ENCODE peak calls at places on chromosomes 7 and 10, in nine cellular contexts. P, D, W, O, N, F, E, V and T are unnamed samples.

GRCh38 chr10:75076387-75076786 is 35.1 kb upstream of the SAMD8 start:
- DNase-seq in P (no peak), E (no peak), F (no peak), N (no peak), D (no peak), O (no peak), V (no peak), W (no peak), T (no peak)

GRCh38 chr10:58516118-58516517 is 3.4 kb downstream of the BICC1 start:
- DNase-seq in W (no peak), F (no peak), D (no peak), V (no peak), O (no peak), P (no peak), E (no peak), N (no peak), T (no peak)

GRCh38 chr10:120981601-120982381 is 130.6 kb downstream of the WDR11 start:
- DNase-seq in W (no peak), P (no peak), D (no peak), E (no peak), N (no peak), O (no peak), F (no peak), V (no peak), T (no peak)

GRCh38 chr7:86598311-86598710 is 45.4 kb upstream of the GRM3 start:
- DNase-seq in N (peak), O (no peak), W (no peak), P (no peak), D (no peak), V (no peak), E (no peak), F (peak), T (peak)

GRCh38 chr10:61669161-61669755 is 6.5 kb downstream of the CABCOCO1 start:
- DNase-seq in P (no peak), F (no peak), N (no peak), V (no peak), D (no peak), E (no peak), W (no peak), O (no peak), T (no peak)

GRCh38 chr10:5502903-5503835 is 3.8 kb upstream of the CALML5 start:
- DNase-seq in D (no peak), E (no peak), O (no peak), N (no peak), F (no peak), V (peak), W (peak), P (peak), T (peak)

GRCh38 chr10:65501259-65501658 is 1424.6 kb upstream of the LRRTM3 start:
- DNase-seq in E (no peak), D (no peak), F (no peak), W (no peak), O (no peak), V (no peak), N (no peak), P (no peak), T (peak)

GRCh38 chr10:86203162-86203905 is 163.3 kb downstream of the GRID1 start:
- DNase-seq in D (no peak), O (no peak), W (no peak), V (peak), E (no peak), P (no peak), F (peak), N (peak), T (no peak)

GRCh38 chr10:107653832-107654287 is 489.4 kb upstream of the SORCS1 start:
- DNase-seq in F (no peak), E (peak), W (peak), P (no peak), V (no peak), D (no peak), N (no peak), O (no peak), T (peak)

GRCh38 chr7:2381881-2382509 is 21.4 kb upstream of the CHST12 start:
- DNase-seq in F (no peak), P (no peak), N (no peak), O (no peak), W (no peak), D (peak), V (no peak), E (no peak), T (no peak)
- TF ChIP-seq POLR2A in F (no peak), P (no peak), N (no peak), O (no peak), W (no peak), D (no peak), V (no peak), E (no peak), T (no peak)

DNA sequence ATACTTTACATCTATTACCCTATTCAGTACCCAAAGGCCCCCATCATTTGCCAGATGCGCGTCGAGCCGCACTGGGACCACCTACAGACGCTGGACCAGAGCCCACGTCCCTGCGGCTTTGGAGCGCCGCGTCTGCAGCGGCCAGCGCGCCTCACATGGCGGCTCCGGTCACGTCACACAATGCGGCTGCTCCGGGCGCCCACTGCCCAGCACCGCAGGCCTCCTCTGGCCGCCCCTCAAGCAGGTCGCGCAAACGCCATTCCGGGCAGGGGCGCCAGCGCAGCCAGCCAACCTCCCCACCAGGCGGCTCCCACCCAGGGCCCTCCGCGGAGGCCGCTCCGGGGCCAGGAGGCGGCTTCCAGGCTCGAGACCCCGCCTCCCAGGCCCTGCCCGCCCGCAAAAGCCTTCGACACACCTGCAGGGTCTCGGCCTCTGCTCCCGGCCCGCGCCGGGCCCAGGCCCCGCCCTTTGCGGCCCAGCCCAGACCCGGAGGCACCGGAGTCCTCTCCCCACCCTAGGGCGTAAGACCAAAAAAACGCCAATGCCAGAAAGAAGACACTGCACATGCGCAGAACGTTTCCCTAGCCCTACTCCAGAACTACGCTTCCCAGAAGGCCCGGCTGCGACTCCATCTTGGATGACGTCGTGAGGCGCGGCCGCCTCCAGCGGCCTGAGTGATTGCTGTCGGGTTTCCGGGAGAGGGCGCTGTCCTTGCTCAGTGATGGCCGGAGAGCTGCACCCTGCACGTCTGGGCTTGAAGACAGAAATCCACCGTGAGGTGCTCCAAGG is at the start of gene ZNF25:
- DNase-seq in P (peak), V (peak), E (peak), N (peak), O (peak), W (peak), D (peak), F (peak), T (peak)
- TF ChIP-seq POLR2A in P (peak), V (peak), E (peak), N (peak), O (peak), W (peak), D (peak), F (peak), T (peak)

GRCh38 chr7:27201231-27202017 is 1.5 kb upstream of the HOXA13 start:
- DNase-seq in D (no peak), N (peak), W (no peak), O (no peak), P (no peak), E (no peak), V (no peak), F (no peak), T (no peak)

GRCh38 chr7:27198138-27198841 is 1.6 kb downstream of the HOXA13 start:
- DNase-seq in P (no peak), N (no peak), O (no peak), V (peak), F (no peak), W (no peak), E (no peak), D (no peak), T (peak)

GRCh38 chr7:27200761-27201230 is 905 bp upstream of the HOXA13 start:
- DNase-seq in V (peak), O (no peak), P (no peak), N (no peak), F (no peak), E (no peak), D (no peak), W (no peak), T (no peak)

GRCh38 chr7:27198871-27199801 is 755 bp downstream of the HOXA13 start:
- DNase-seq in P (no peak), V (peak), W (no peak), E (no peak), F (no peak), O (no peak), D (no peak), N (peak), T (peak)

GRCh38 chr7:27199820-27200760 is at the start of gene HOXA13:
- DNase-seq in D (no peak), O (no peak), V (peak), W (peak), P (no peak), N (peak), F (no peak), E (no peak), T (no peak)
- TF ChIP-seq POLR2A in D (no peak), O (no peak), V (no peak), W (peak), P (no peak), N (no peak), F (peak), E (no peak), T (no peak)

GRCh38 chr7:108001759-108002725 is 919 bp downstream of the LAMB1 start:
- DNase-seq in F (no peak), O (peak), P (no peak), E (no peak), V (no peak), D (no peak), N (no peak), W (peak), T (peak)

GRCh38 chr7:108003591-108003935 is 602 bp upstream of the LAMB1 start:
- DNase-seq in N (no peak), W (no peak), D (no peak), P (no peak), F (no peak), E (no peak), O (no peak), V (no peak), T (no peak)

GRCh38 chr7:108002726-108003590 is at the start of gene LAMB1:
- DNase-seq in P (no peak), D (peak), E (peak), V (peak), O (peak), F (peak), W (peak), N (peak), T (peak)

GRCh38 chr7:108007280-108007679 is 4.3 kb upstream of the LAMB1 start:
- DNase-seq in D (no peak), N (no peak), F (no peak), E (no peak), V (no peak), P (no peak), W (no peak), O (no peak), T (no peak)

DNA sequence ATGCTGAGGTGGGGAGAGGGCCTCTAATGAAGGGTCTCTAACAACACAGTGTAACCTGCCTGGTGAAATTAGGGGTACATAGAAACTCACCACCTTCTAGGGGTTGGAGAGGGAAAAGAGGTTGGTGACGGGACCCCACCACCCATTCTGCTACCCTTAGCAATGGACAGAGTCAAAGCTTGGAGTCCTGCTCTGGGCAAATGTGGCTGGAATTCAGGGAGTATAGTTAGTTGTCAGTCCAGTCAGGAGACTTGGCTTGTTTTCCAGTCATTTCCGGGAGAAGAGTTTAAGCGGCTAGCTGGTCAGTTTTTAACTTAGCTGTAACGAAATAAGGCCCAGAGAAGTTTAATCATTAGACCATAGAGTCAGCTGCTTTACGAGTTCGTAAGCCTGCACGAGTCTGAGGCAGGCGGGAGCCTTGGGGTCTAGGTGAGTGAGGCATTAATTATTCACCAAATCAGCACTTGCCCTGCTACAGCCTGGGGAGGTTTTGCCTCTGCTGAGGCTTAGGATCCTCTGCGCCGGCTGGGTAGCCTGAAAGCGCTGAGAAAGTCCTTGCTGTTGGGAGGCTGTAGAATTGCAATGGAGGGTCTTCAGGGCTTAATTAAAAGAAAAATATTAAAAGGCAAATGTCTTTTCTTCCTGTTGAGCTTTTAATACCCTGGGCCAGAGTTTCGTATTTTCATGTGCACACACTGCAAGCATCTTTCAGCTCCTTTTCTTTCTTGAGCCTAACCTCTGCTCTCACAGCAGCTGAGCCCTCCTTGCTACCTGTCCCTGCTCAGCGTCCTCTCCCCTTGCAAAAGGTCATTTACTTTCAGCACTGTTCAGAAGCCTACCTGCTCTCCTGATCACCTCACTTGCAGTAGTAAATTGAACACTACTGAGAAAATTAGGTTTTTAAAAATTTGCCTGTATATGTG is 1.5 kb upstream of the LAMB1 start:
- DNase-seq in F (no peak), W (no peak), D (no peak), E (peak), V (no peak), O (peak), N (no peak), P (no peak), T (peak)
- TF ChIP-seq POLR2A in F (no peak), W (no peak), D (no peak), E (no peak), V (no peak), O (no peak), N (no peak), P (no peak), T (no peak)